ENCODE peak calls at places on chromosomes 12 and 14, in six cellular contexts. V is lower lobe of right lung; O is heart right ventricle; C is endothelial cell of umbilical vein; Q is CD8-positive, alpha-beta T cell; A is CD4-positive, alpha-beta memory T cell. B is an unnamed sample.

GRCh38 chr12:51077930-51078329 is 5.5 kb downstream of the CSRNP2 start:
- DNase-seq in V (no peak), O (no peak), C (no peak), Q (no peak), A (no peak), B (no peak)

GRCh38 chr12:10212623-10213131 is at the start of gene GABARAPL1:
- DNase-seq in V (peak; percentile 85), O (peak; percentile 88), C (no peak), Q (peak; percentile 78), A (peak; percentile 89), B (peak; percentile 84)

GRCh38 chr14:54317396-54317795 is 79.4 kb upstream of the CDKN3 start:
- DNase-seq in V (no peak), O (no peak), C (no peak), Q (no peak), A (no peak), B (no peak)

GRCh38 chr14:104930526-104931322 is 6.0 kb downstream of the PLD4 start:
- DNase-seq in V (no peak), O (no peak), C (no peak), Q (no peak), A (no peak), B (no peak)

GRCh38 chr14:77904218-77904617 is 104.3 kb downstream of the ADCK1 start:
- DNase-seq in V (no peak), O (no peak), C (no peak), Q (no peak), A (no peak), B (no peak)

GRCh38 chr14:54603362-54603761 is 36.4 kb downstream of the SAMD4A start:
- DNase-seq in V (no peak), O (no peak), C (peak; percentile 48), Q (no peak), A (no peak), B (no peak)

GRCh38 chr12:117151195-117152031 is 38.9 kb downstream of the FBXO21 start:
- DNase-seq in V (peak; percentile 67), O (peak; percentile 73), C (peak; percentile 67), Q (no peak), A (no peak), B (no peak)

GRCh38 chr12:41189395-41190251 is 1.5 kb downstream of the PDZRN4 start:
- DNase-seq in V (no peak), O (no peak), C (peak; percentile 24), Q (no peak), A (no peak), B (no peak)

GRCh38 chr14:94051115-94051514 is 25.0 kb downstream of the OTUB2 start:
- DNase-seq in V (no peak), O (no peak), C (peak; percentile 40), Q (no peak), A (no peak), B (no peak)

GRCh38 chr12:89472508-89472907 is 52.1 kb downstream of the GALNT4 start:
- DNase-seq in V (no peak), O (no peak), C (no peak), Q (no peak), A (no peak), B (no peak)

GRCh38 chr12:131831021-131831571 is 2.9 kb downstream of the MMP17 start:
- DNase-seq in V (no peak), O (no peak), C (no peak), Q (no peak), A (no peak), B (no peak)

GRCh38 chr14:80901260-80901659 is 40.3 kb downstream of the CEP128 start:
- DNase-seq in V (no peak), O (no peak), C (no peak), Q (no peak), A (no peak), B (no peak)

GRCh38 chr12:10989107-10989506 is 2.4 kb upstream of the TAS2R50 start:
- DNase-seq in V (no peak), O (no peak), C (no peak), Q (no peak), A (no peak), B (no peak)

GRCh38 chr12:70543444-70543843 is 93.8 kb downstream of the PTPRB start:
- DNase-seq in V (no peak), O (no peak), C (peak; percentile 92), Q (no peak), A (no peak), B (no peak)

GRCh38 chr14:89477391-89477790 is 60.4 kb upstream of the FOXN3 start:
- DNase-seq in V (no peak), O (no peak), C (no peak), Q (no peak), A (no peak), B (no peak)

GRCh38 chr14:99564256-99564902 is 39.6 kb downstream of the CCDC85C start:
- DNase-seq in V (no peak), O (peak; percentile 55), C (peak; percentile 78), Q (no peak), A (no peak), B (no peak)

GRCh38 chr14:90567991-90568390 is 171.2 kb downstream of the CALM1 start:
- DNase-seq in V (no peak), O (no peak), C (no peak), Q (no peak), A (no peak), B (no peak)

GRCh38 chr12:15575797-15576560 is 213.2 kb downstream of the EPS8 start:
- DNase-seq in V (no peak), O (no peak), C (peak; percentile 19), Q (no peak), A (no peak), B (no peak)

GRCh38 chr12:48940181-48940580 is 14.9 kb upstream of the FKBP11 start:
- DNase-seq in V (no peak), O (no peak), C (no peak), Q (no peak), A (no peak), B (no peak)

DNA sequence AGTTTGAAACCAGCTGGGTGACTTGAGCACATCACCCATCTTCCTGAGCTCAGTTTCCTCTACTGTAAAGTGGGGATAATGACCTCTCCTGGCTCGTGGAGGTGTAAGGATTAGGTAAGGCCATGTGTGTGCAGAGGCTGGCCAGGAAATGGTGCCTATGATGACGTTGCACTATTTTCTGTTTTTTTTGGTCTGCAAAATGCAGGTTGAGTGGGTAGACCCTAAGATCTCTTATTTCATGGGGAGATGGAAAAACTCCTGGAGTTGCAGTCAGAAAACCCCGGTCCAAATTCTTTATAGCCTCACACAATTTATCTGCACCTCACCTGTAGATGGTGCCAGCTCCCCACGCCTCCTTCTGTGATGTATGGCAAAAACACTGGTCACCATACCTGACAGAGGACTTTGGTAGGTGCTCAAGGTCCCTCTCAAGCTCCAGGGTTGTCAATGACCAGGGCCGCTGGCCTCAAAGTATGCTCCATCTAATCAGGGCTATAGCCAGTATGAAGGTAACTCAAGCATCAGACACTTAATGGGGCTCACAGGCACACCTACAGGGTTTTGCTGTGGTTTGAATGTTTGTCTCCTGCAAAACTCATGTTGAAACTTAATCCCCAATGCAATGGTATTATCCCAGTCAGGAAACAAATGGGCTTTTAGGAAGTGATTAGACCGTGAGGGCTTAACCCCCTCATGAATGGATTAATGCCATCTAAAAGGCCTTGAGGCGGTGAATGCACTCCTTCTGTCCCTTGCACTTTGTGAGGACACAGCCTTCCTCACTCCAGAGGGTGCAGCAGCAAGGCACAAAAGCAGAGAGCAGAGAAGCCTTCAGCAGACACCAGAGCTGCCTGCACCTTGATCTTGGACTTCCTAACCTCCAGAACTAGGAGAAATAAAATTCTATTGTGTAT is 17.6 kb downstream of the C14orf132 start:
- DNase-seq in V (no peak), O (no peak), C (no peak), Q (no peak), A (no peak), B (no peak)
- H3K27me3 ChIP-seq in V (no peaks in the 10 kb centered on the region), O (peaks cover 8% of the 10 kb centered on the region), C (no peaks in the 10 kb centered on the region), Q (no peaks in the 10 kb centered on the region), A (no peaks in the 10 kb centered on the region), B (peaks cover 3% of the 10 kb centered on the region)

DNA sequence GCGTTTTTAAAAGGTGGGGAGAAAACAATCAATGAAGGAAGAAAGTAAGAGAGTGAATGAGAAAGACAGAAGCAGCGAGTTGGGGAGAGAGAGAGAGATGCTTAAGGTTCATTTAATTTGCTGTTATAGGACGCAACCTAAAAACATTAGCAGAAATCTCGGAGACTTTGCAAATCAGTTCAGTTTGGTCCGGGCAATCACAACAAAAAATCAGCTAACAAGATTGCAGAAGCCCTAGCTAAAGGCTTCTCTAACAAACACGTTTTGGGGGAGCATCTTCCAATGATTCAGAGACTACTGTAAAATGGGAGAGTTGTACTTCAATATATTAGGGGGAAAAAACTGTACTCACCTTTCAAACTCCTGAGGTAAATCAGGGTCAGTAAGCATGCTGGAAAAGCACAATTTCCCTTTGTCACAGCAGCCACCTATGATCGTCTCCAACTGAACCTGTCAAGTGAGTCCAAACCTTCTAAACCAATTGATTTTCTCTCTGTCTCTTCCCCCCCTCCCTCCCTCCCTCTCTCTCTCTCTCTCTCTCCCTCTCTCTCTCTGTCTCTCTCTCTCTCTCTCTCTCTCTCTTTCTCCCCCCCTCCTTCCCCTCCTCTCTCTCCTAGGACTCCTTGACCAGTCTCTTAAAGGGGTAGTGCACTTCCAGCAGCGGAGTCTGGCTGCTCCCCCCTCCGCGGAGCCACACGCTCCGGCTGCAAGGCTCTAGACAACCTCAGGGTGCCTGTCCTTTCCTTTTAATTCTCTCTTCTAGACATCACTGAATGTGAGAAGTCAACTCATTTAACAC is at the start of gene SOX5:
- DNase-seq in V (peak; percentile 46), O (peak; percentile 28), C (peak; percentile 49), Q (no peak), A (no peak), B (no peak)
- H3K27me3 ChIP-seq in V (no peaks in the 10 kb centered on the region), O (peaks cover 22% of the 10 kb centered on the region), C (peaks cover 4% of the 10 kb centered on the region), Q (no peaks in the 10 kb centered on the region), A (no peaks in the 10 kb centered on the region), B (no peaks in the 10 kb centered on the region)

GRCh38 chr12:106369624-106370346 is 12.2 kb downstream of the POLR3B start:
- DNase-seq in V (no peak), O (no peak), C (peak; percentile 76), Q (no peak), A (no peak), B (no peak)
- H3K27me3 ChIP-seq in V (no peaks in the 10 kb centered on the region), O (no peaks in the 10 kb centered on the region), C (no peaks in the 10 kb centered on the region), Q (no peaks in the 10 kb centered on the region), A (no peaks in the 10 kb centered on the region), B (no peaks in the 10 kb centered on the region)

DNA sequence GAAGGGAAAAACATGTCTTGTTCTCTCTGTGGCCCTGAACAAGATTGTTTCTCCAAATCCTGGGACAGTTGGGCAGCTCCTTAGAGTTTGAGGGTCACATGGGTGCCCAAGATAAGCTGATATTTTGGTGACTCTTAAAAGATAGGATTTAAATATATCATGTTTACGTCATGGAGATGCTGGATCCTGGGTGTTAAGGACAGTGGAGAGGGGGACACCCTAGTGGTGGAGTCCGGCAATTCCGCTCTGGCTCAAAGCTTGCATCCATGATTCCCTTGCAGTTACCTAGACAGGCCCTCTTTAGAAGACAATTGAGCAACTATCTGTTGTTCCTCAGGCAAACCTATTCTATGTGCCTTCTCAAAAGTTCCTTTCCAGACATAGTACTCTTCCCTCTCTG is 101.8 kb downstream of the CMKLR1 start:
- DNase-seq in V (no peak), O (no peak), C (no peak), Q (no peak), A (no peak), B (no peak)
- H3K27me3 ChIP-seq in V (no peaks in the 10 kb centered on the region), O (peaks cover 9% of the 10 kb centered on the region), C (no peaks in the 10 kb centered on the region), Q (no peaks in the 10 kb centered on the region), A (peaks cover 3% of the 10 kb centered on the region), B (peaks cover 3% of the 10 kb centered on the region)